ENCODE peak calls at places on chromosomes 12 and 14, in nine cellular contexts. A, I, O, F, G, S, Y, B and E are unnamed samples.

GRCh38 chr14:100872241-100872640 is 31.3 kb downstream of the RTL1 start:
- DNase-seq in F (no peak), S (no peak), Y (no peak), I (no peak), B (no peak), A (no peak), O (no peak), G (no peak), E (no peak)

GRCh38 chr12:13038491-13039161 is 5.6 kb upstream of the FAM234B start:
- DNase-seq in Y (no peak), B (no peak), F (no peak), I (no peak), A (no peak), S (no peak), O (no peak), G (no peak), E (no peak)

GRCh38 chr12:752673-753400 is 458 bp downstream of the WNK1 start:
- DNase-seq in I (peak), A (peak), O (peak), F (peak), S (peak), Y (peak), G (peak), B (peak), E (no peak)

GRCh38 chr12:14814082-14814481 is at the start of gene SMCO3:
- DNase-seq in O (no peak), G (no peak), A (no peak), I (no peak), F (no peak), S (no peak), B (no peak), Y (no peak), E (no peak)

GRCh38 chr12:14367097-14367661 is 1.7 kb downstream of the ATF7IP start:
- DNase-seq in F (no peak), B (no peak), A (peak), G (no peak), O (no peak), Y (no peak), I (no peak), S (no peak), E (no peak)

GRCh38 chr12:64835926-64836325 is 11.5 kb downstream of the TBC1D30 start:
- DNase-seq in I (peak), S (no peak), B (no peak), O (no peak), G (no peak), F (no peak), Y (no peak), A (peak), E (no peak)

GRCh38 chr14:100129161-100129589 is 30.3 kb downstream of the DEGS2 start:
- DNase-seq in G (no peak), I (no peak), B (no peak), O (no peak), Y (no peak), F (no peak), A (no peak), S (no peak), E (no peak)

GRCh38 chr12:68784015-68784414 is 24.0 kb upstream of the MDM2 start:
- DNase-seq in I (no peak), S (no peak), Y (no peak), F (no peak), O (peak), G (no peak), B (peak), A (peak), E (no peak)

GRCh38 chr14:89373185-89373584 is 43.8 kb downstream of the FOXN3 start:
- DNase-seq in B (no peak), S (no peak), Y (no peak), I (no peak), O (no peak), G (no peak), F (no peak), A (no peak), E (no peak)

GRCh38 chr14:67583711-67584644 is 16.1 kb downstream of the PIGH start:
- DNase-seq in S (peak), O (no peak), Y (no peak), I (peak), B (peak), F (no peak), A (peak), G (peak), E (no peak)

GRCh38 chr12:113155641-113156040 is 6.1 kb downstream of the CFAP73 start:
- DNase-seq in I (no peak), G (no peak), A (no peak), Y (no peak), S (no peak), O (no peak), F (no peak), B (no peak), E (no peak)

GRCh38 chr14:66281036-66281776 is 205.0 kb upstream of the CCDC196 start:
- DNase-seq in S (no peak), G (peak), F (peak), I (no peak), Y (peak), A (no peak), O (no peak), B (peak), E (no peak)

GRCh38 chr12:53231859-53232640 is at the start of gene RARG:
- DNase-seq in G (peak), I (peak), B (peak), S (peak), A (no peak), Y (peak), F (peak), O (peak), E (peak)

GRCh38 chr12:53230971-53231858 is 794 bp downstream of the RARG start:
- DNase-seq in S (no peak), A (no peak), G (no peak), Y (no peak), O (no peak), I (no peak), F (no peak), B (no peak), E (peak)

GRCh38 chr12:53233671-53234091 is 1.7 kb upstream of the RARG start:
- DNase-seq in B (no peak), O (no peak), I (no peak), S (no peak), A (no peak), Y (no peak), F (no peak), G (no peak), E (peak)

GRCh38 chr12:53234236-53234635 is 2.2 kb upstream of the RARG start:
- DNase-seq in I (peak), A (no peak), B (no peak), O (no peak), G (no peak), S (no peak), Y (no peak), F (no peak), E (no peak)

DNA sequence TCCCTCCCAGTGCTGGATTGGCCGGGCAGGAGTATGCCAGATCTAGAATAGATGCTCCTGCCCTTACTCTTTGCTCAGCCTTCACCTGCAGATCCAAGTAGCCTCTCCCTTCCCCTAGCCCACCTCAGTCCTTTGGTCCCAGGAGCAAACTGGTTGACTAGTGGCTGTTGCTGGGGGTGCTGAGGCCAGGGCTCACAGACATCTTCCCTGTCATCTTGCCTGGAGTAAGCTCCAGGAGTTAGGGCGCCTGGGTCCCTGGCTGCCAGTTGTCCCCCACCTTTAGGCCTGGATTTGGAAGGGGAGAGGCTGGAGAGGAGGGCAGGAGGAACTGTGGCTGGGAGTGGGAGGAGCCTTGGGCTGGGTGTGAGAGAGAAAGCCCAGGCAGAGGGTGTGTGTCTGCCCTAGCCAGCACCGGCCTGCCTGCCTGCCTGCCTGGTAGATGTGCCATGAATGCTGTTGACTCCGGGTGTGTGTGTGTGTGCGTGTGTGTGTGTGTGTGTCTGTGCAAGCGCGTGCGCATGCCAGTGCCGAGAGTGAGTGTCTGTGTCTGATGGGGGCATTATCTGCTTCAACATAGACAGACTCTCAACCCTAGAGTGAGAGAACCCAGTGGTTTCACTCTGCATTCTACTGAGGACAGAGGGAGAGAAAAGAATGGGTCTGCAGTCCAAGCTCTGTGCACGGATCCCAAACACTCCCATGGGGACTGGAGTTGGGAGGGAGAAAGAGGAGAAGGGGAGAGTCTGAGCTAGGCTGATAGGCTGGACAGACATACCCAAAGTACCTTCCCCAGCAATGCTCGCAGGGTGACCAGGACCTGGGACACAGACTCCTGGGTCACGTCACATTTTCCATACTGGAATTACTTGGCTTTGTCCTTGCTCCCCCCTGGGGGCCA is 881 bp upstream of the RARG start:
- DNase-seq in S (peak), G (peak), F (peak), I (peak), Y (peak), O (peak), A (peak), B (peak), E (peak)
- TF ChIP-seq POLR2A in S (peak), G (no peak), F (no peak), I (no peak), Y (no peak), O (no peak), A (no peak), B (no peak), E (no peak)

GRCh38 chr14:72630374-72630773 is 263.5 kb downstream of the DPF3 start:
- DNase-seq in S (no peak), O (no peak), F (no peak), I (no peak), Y (no peak), G (no peak), A (no peak), B (no peak), E (peak)
- TF ChIP-seq CTCF in S (no peak), O (no peak), F (no peak), I (no peak), Y (no peak), G (no peak), A (no peak), B (no peak), E (no peak)

DNA sequence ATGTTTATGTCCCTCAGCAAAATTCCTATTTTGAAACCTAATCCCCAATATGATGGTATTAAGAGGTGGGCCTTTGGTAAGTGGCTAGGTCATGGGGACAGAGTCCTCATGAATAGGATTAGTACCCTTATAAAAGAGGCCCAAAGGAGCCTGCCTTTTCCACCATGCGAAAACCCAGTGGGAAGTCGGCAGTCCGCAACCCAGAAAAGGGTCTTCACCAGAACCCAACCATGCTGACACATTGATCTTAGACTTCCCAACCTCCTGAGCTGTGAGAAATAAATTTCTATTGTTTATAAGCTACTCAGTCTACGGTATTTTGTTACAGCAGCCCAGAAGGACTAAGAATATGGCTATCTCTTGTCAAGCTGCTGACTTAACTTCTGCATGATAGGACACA is 66.5 kb downstream of the COCH start:
- DNase-seq in O (no peak), S (no peak), A (no peak), G (no peak), F (no peak), Y (no peak), I (no peak), B (no peak), E (no peak)
- TF ChIP-seq POLR2A in O (no peak), S (no peak), A (no peak), G (no peak), F (no peak), Y (no peak), I (no peak), B (no peak), E (no peak)

DNA sequence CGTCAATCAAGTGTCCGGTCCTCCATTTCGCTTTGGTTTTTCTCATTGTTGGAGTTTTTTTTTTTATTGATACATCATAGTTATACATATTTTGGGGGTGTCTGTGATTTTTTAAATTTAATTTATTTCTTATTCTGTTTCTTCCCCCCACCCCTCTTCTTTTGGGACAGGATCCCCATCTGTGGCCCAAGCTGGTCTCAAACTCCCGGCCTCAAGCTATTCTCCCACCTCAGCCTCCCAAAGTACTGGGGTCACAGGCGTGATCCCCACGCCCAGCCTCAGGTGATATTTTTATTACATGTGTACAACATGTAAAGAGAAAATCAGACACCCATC is 51.3 kb upstream of the ZFP36L1 start:
- DNase-seq in B (no peak), I (no peak), F (no peak), S (no peak), A (no peak), Y (no peak), O (no peak), G (no peak), E (no peak)
- TF ChIP-seq CTCF in B (no peak), I (no peak), F (no peak), S (no peak), A (no peak), Y (no peak), O (no peak), G (no peak), E (no peak)

GRCh38 chr12:124493809-124494750 is 73.3 kb downstream of the NCOR2 start:
- DNase-seq in F (no peak), S (no peak), I (peak), A (peak), Y (no peak), B (no peak), O (no peak), G (no peak), E (no peak)
- TF ChIP-seq POLR2A in F (no peak), S (no peak), I (no peak), A (no peak), Y (no peak), B (no peak), O (no peak), G (no peak), E (no peak)